ENCODE peak calls at places on chromosomes 12 and 14, in nine cellular contexts. One of them, this sample, is unnamed.

GRCh38 chr14:81122326-81122725 is 98.4 kb downstream of the GTF2A1 start:
- DNase-seq in SK-N-SH: no peak
- DNase-seq in PC-3: no peak
- DNase-seq in hepatocyte: no peak
- DNase-seq in GM23338: no peak
- DNase-seq in HCT116: no peak
- DNase-seq in GM23248: no peak
- DNase-seq in MM.1S: peak; percentile 47
- DNase-seq in neural progenitor cell: no peak
- DNase-seq in this sample: peak; percentile 46

GRCh38 chr14:51319181-51319597 is 79.1 kb downstream of the TMX1 start:
- DNase-seq in GM23338: no peak
- DNase-seq in HCT116: no peak
- DNase-seq in GM23248: peak; percentile 18
- DNase-seq in PC-3: no peak
- DNase-seq in neural progenitor cell: peak; percentile 45
- DNase-seq in hepatocyte: no peak
- DNase-seq in SK-N-SH: no peak
- DNase-seq in MM.1S: no peak
- DNase-seq in this sample: no peak

GRCh38 chr12:94231718-94232117 is 83.3 kb downstream of the PLXNC1 start:
- DNase-seq in MM.1S: no peak
- DNase-seq in GM23248: no peak
- DNase-seq in neural progenitor cell: no peak
- DNase-seq in SK-N-SH: no peak
- DNase-seq in HCT116: no peak
- DNase-seq in GM23338: no peak
- DNase-seq in PC-3: no peak
- DNase-seq in hepatocyte: no peak
- DNase-seq in this sample: no peak

GRCh38 chr12:11130999-11131398 is 3.4 kb downstream of the TAS2R30 start:
- DNase-seq in hepatocyte: no peak
- DNase-seq in GM23338: no peak
- DNase-seq in neural progenitor cell: no peak
- DNase-seq in PC-3: no peak
- DNase-seq in HCT116: no peak
- DNase-seq in MM.1S: no peak
- DNase-seq in SK-N-SH: no peak
- DNase-seq in GM23248: no peak
- DNase-seq in this sample: no peak

GRCh38 chr14:85254718-85255117 is 275.2 kb upstream of the FLRT2 start:
- DNase-seq in GM23338: no peak
- DNase-seq in hepatocyte: no peak
- DNase-seq in MM.1S: no peak
- DNase-seq in PC-3: no peak
- DNase-seq in SK-N-SH: no peak
- DNase-seq in neural progenitor cell: no peak
- DNase-seq in HCT116: no peak
- DNase-seq in GM23248: no peak
- DNase-seq in this sample: no peak

GRCh38 chr12:21771311-21771710 is 3.2 kb downstream of the KCNJ8 start:
- DNase-seq in MM.1S: no peak
- DNase-seq in GM23338: no peak
- DNase-seq in PC-3: peak; percentile 24
- DNase-seq in SK-N-SH: no peak
- DNase-seq in HCT116: no peak
- DNase-seq in neural progenitor cell: no peak
- DNase-seq in hepatocyte: no peak
- DNase-seq in GM23248: peak; percentile 84
- DNase-seq in this sample: no peak

GRCh38 chr12:32031109-32031508 is 71.9 kb downstream of the RESF1 start:
- DNase-seq in neural progenitor cell: no peak
- DNase-seq in MM.1S: no peak
- DNase-seq in GM23248: no peak
- DNase-seq in hepatocyte: peak; percentile 6
- DNase-seq in PC-3: no peak
- DNase-seq in SK-N-SH: no peak
- DNase-seq in HCT116: no peak
- DNase-seq in GM23338: no peak
- DNase-seq in this sample: peak; percentile 16

GRCh38 chr12:57522887-57523705 is 472 bp downstream of the MBD6 start:
- DNase-seq in MM.1S: peak; percentile 11
- DNase-seq in PC-3: peak; percentile 46
- DNase-seq in SK-N-SH: no peak
- DNase-seq in GM23248: peak; percentile 70
- DNase-seq in hepatocyte: peak; percentile 85
- DNase-seq in HCT116: no peak
- DNase-seq in GM23338: peak; percentile 82
- DNase-seq in neural progenitor cell: no peak
- DNase-seq in this sample: peak; percentile 73

GRCh38 chr12:83573676-83574075 is 887.0 kb downstream of the TMTC2 start:
- DNase-seq in HCT116: peak; percentile 88
- DNase-seq in hepatocyte: peak; percentile 73
- DNase-seq in GM23338: no peak
- DNase-seq in MM.1S: no peak
- DNase-seq in GM23248: peak; percentile 82
- DNase-seq in SK-N-SH: no peak
- DNase-seq in PC-3: peak; percentile 88
- DNase-seq in neural progenitor cell: no peak
- DNase-seq in this sample: no peak

GRCh38 chr14:21382886-21383847 is 652 bp downstream of the SUPT16H start:
- DNase-seq in HCT116: no peak
- DNase-seq in hepatocyte: peak; percentile 68
- DNase-seq in PC-3: peak; percentile 49
- DNase-seq in GM23248: peak; percentile 86
- DNase-seq in neural progenitor cell: peak; percentile 59
- DNase-seq in GM23338: peak; percentile 57
- DNase-seq in SK-N-SH: peak; percentile 48
- DNase-seq in MM.1S: peak; percentile 26
- DNase-seq in this sample: peak; percentile 71

GRCh38 chr12:52347016-52347415 is 20.3 kb downstream of the KRT85 start:
- DNase-seq in MM.1S: no peak
- DNase-seq in SK-N-SH: no peak
- DNase-seq in PC-3: no peak
- DNase-seq in HCT116: no peak
- DNase-seq in GM23248: no peak
- DNase-seq in neural progenitor cell: no peak
- DNase-seq in hepatocyte: peak; percentile 32
- DNase-seq in GM23338: no peak
- DNase-seq in this sample: no peak
- TF ChIP-seq EZH2phosphoT487 in MM.1S: no peak
- TF ChIP-seq EZH2phosphoT487 in SK-N-SH: no peak
- TF ChIP-seq EZH2phosphoT487 in PC-3: no peak
- TF ChIP-seq EZH2phosphoT487 in HCT116: no peak
- TF ChIP-seq EZH2phosphoT487 in GM23248: no peak
- TF ChIP-seq EZH2phosphoT487 in neural progenitor cell: no peak
- TF ChIP-seq EZH2phosphoT487 in hepatocyte: no peak
- TF ChIP-seq EZH2phosphoT487 in GM23338: no peak
- TF ChIP-seq EZH2phosphoT487 in this sample: no peak

GRCh38 chr14:96176811-96177211 is 27.8 kb upstream of the BDKRB2 start:
- DNase-seq in GM23338: no peak
- DNase-seq in neural progenitor cell: no peak
- DNase-seq in SK-N-SH: no peak
- DNase-seq in PC-3: no peak
- DNase-seq in HCT116: no peak
- DNase-seq in MM.1S: no peak
- DNase-seq in GM23248: peak; percentile 93
- DNase-seq in hepatocyte: no peak
- DNase-seq in this sample: no peak
- TF ChIP-seq EZH2phosphoT487 in GM23338: no peak
- TF ChIP-seq EZH2phosphoT487 in neural progenitor cell: no peak
- TF ChIP-seq EZH2phosphoT487 in SK-N-SH: no peak
- TF ChIP-seq EZH2phosphoT487 in PC-3: no peak
- TF ChIP-seq EZH2phosphoT487 in HCT116: no peak
- TF ChIP-seq EZH2phosphoT487 in MM.1S: no peak
- TF ChIP-seq EZH2phosphoT487 in GM23248: no peak
- TF ChIP-seq EZH2phosphoT487 in hepatocyte: no peak
- TF ChIP-seq EZH2phosphoT487 in this sample: no peak

DNA sequence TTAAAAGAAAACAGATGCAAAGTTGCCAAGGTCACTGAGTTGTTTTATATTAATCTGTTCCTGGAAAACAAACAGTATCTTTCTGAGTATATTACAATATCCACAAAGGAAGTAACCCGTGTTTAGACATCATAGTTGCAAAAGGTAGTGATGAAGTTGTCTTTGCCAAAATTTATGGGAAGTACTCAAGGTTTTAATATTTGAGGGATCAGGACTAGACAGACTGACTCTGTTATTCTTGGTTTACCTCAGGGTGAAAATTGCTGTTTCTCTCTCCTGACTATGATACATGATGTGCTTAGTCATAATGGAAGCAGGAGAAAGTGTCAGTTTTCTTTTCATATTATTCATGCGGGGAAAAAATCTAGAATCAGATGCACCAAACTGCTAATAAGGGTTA is 28.3 kb downstream of the TMEM233 start:
- DNase-seq in GM23338: no peak
- DNase-seq in HCT116: no peak
- DNase-seq in MM.1S: no peak
- DNase-seq in SK-N-SH: no peak
- DNase-seq in neural progenitor cell: no peak
- DNase-seq in GM23248: peak; percentile 2
- DNase-seq in PC-3: no peak
- DNase-seq in hepatocyte: no peak
- DNase-seq in this sample: no peak
- TF ChIP-seq EZH2phosphoT487 in GM23338: no peak
- TF ChIP-seq EZH2phosphoT487 in HCT116: no peak
- TF ChIP-seq EZH2phosphoT487 in MM.1S: no peak
- TF ChIP-seq EZH2phosphoT487 in SK-N-SH: no peak
- TF ChIP-seq EZH2phosphoT487 in neural progenitor cell: no peak
- TF ChIP-seq EZH2phosphoT487 in GM23248: no peak
- TF ChIP-seq EZH2phosphoT487 in PC-3: no peak
- TF ChIP-seq EZH2phosphoT487 in hepatocyte: no peak
- TF ChIP-seq EZH2phosphoT487 in this sample: no peak

GRCh38 chr12:60205500-60205899 is 609.7 kb downstream of the SLC16A7 start:
- DNase-seq in MM.1S: no peak
- DNase-seq in neural progenitor cell: peak; percentile 10
- DNase-seq in hepatocyte: peak; percentile 17
- DNase-seq in GM23248: peak; percentile 65
- DNase-seq in SK-N-SH: no peak
- DNase-seq in HCT116: no peak
- DNase-seq in GM23338: peak; percentile 30
- DNase-seq in PC-3: peak; percentile 69
- DNase-seq in this sample: no peak
- TF ChIP-seq EZH2phosphoT487 in MM.1S: no peak
- TF ChIP-seq EZH2phosphoT487 in neural progenitor cell: no peak
- TF ChIP-seq EZH2phosphoT487 in hepatocyte: no peak
- TF ChIP-seq EZH2phosphoT487 in GM23248: no peak
- TF ChIP-seq EZH2phosphoT487 in SK-N-SH: no peak
- TF ChIP-seq EZH2phosphoT487 in HCT116: no peak
- TF ChIP-seq EZH2phosphoT487 in GM23338: no peak
- TF ChIP-seq EZH2phosphoT487 in PC-3: no peak
- TF ChIP-seq EZH2phosphoT487 in this sample: no peak

GRCh38 chr14:67934087-67934486 is 114.5 kb downstream of the RAD51B start:
- DNase-seq in HCT116: peak; percentile 71
- DNase-seq in hepatocyte: peak; percentile 83
- DNase-seq in PC-3: peak; percentile 88
- DNase-seq in GM23248: peak; percentile 90
- DNase-seq in GM23338: peak; percentile 98
- DNase-seq in MM.1S: peak; percentile 44
- DNase-seq in SK-N-SH: peak; percentile 53
- DNase-seq in neural progenitor cell: peak; percentile 88
- DNase-seq in this sample: peak; percentile 73
- TF ChIP-seq EZH2phosphoT487 in HCT116: no peak
- TF ChIP-seq EZH2phosphoT487 in hepatocyte: no peak
- TF ChIP-seq EZH2phosphoT487 in PC-3: no peak
- TF ChIP-seq EZH2phosphoT487 in GM23248: no peak
- TF ChIP-seq EZH2phosphoT487 in GM23338: no peak
- TF ChIP-seq EZH2phosphoT487 in MM.1S: no peak
- TF ChIP-seq EZH2phosphoT487 in SK-N-SH: no peak
- TF ChIP-seq EZH2phosphoT487 in neural progenitor cell: no peak
- TF ChIP-seq EZH2phosphoT487 in this sample: no peak

DNA sequence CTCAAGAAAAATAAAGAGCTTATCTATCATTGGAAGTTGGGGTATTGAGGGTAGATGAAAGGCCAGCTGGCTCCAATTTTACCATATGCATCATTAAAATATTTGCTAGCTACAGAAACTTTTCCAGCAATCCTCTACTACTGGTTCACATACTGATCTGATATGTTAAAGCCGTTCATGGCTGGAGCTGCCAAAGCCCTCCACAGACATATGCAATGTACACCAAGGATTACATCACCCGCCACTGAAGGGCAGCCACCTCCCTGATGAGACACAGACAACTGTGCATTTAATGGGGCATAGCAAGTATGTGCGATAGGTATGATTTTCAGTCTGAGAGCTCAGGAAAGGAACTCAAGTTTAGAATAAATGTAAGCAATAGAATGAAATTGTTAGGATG is 1205.2 kb downstream of the GALC start:
- DNase-seq in neural progenitor cell: no peak
- DNase-seq in SK-N-SH: no peak
- DNase-seq in hepatocyte: peak; percentile 13
- DNase-seq in PC-3: peak; percentile 15
- DNase-seq in HCT116: no peak
- DNase-seq in GM23248: no peak
- DNase-seq in MM.1S: no peak
- DNase-seq in GM23338: no peak
- DNase-seq in this sample: peak; percentile 23
- TF ChIP-seq EZH2phosphoT487 in neural progenitor cell: no peak
- TF ChIP-seq EZH2phosphoT487 in SK-N-SH: no peak
- TF ChIP-seq EZH2phosphoT487 in hepatocyte: no peak
- TF ChIP-seq EZH2phosphoT487 in PC-3: no peak
- TF ChIP-seq EZH2phosphoT487 in HCT116: no peak
- TF ChIP-seq EZH2phosphoT487 in GM23248: no peak
- TF ChIP-seq EZH2phosphoT487 in MM.1S: no peak
- TF ChIP-seq EZH2phosphoT487 in GM23338: no peak
- TF ChIP-seq EZH2phosphoT487 in this sample: no peak

GRCh38 chr12:1914116-1914911 is 4.1 kb downstream of the CACNA2D4 start:
- DNase-seq in GM23338: no peak
- DNase-seq in MM.1S: no peak
- DNase-seq in neural progenitor cell: no peak
- DNase-seq in PC-3: no peak
- DNase-seq in HCT116: no peak
- DNase-seq in GM23248: no peak
- DNase-seq in SK-N-SH: peak; percentile 12
- DNase-seq in hepatocyte: no peak
- DNase-seq in this sample: no peak

GRCh38 chr12:1910468-1910867 is 8.0 kb downstream of the CACNA2D4 start:
- DNase-seq in neural progenitor cell: no peak
- DNase-seq in GM23338: no peak
- DNase-seq in hepatocyte: no peak
- DNase-seq in SK-N-SH: no peak
- DNase-seq in MM.1S: no peak
- DNase-seq in GM23248: no peak
- DNase-seq in PC-3: no peak
- DNase-seq in HCT116: no peak
- DNase-seq in this sample: no peak

GRCh38 chr12:1913377-1914115 is 4.9 kb downstream of the CACNA2D4 start:
- DNase-seq in MM.1S: no peak
- DNase-seq in GM23248: no peak
- DNase-seq in neural progenitor cell: no peak
- DNase-seq in HCT116: no peak
- DNase-seq in PC-3: no peak
- DNase-seq in hepatocyte: peak; percentile 3
- DNase-seq in GM23338: no peak
- DNase-seq in SK-N-SH: peak; percentile 42
- DNase-seq in this sample: no peak

GRCh38 chr12:1911598-1912575 is 6.6 kb downstream of the CACNA2D4 start:
- DNase-seq in GM23338: no peak
- DNase-seq in neural progenitor cell: no peak
- DNase-seq in HCT116: no peak
- DNase-seq in PC-3: no peak
- DNase-seq in MM.1S: no peak
- DNase-seq in hepatocyte: peak; percentile 3
- DNase-seq in SK-N-SH: peak; percentile 16
- DNase-seq in GM23248: no peak
- DNase-seq in this sample: no peak

GRCh38 chr12:1912580-1913376 is 5.7 kb downstream of the CACNA2D4 start:
- DNase-seq in HCT116: no peak
- DNase-seq in GM23248: peak; percentile 56
- DNase-seq in SK-N-SH: peak; percentile 21
- DNase-seq in GM23338: no peak
- DNase-seq in PC-3: peak; percentile 47
- DNase-seq in neural progenitor cell: no peak
- DNase-seq in hepatocyte: peak; percentile 8
- DNase-seq in MM.1S: no peak
- DNase-seq in this sample: no peak
- TF ChIP-seq EZH2phosphoT487 in HCT116: no peak
- TF ChIP-seq EZH2phosphoT487 in GM23248: no peak
- TF ChIP-seq EZH2phosphoT487 in SK-N-SH: no peak
- TF ChIP-seq EZH2phosphoT487 in GM23338: no peak
- TF ChIP-seq EZH2phosphoT487 in PC-3: no peak
- TF ChIP-seq EZH2phosphoT487 in neural progenitor cell: no peak
- TF ChIP-seq EZH2phosphoT487 in hepatocyte: no peak
- TF ChIP-seq EZH2phosphoT487 in MM.1S: no peak
- TF ChIP-seq EZH2phosphoT487 in this sample: no peak

This sample was measured in OCI-LY7.